ENCODE peak calls at places on chromosomes 16 and 17, in six cellular contexts. One of them, this sample, is unnamed.

GRCh38 chr17:75535119-75535537 is 9.6 kb downstream of the LLGL2 start:
- DNase-seq in left lung: no peak
- DNase-seq in AG09319: no peak
- DNase-seq in HuH-7: no peak
- DNase-seq in adipocyte: no peak
- DNase-seq in AML-193: no peak
- DNase-seq in this sample: no peak

GRCh38 chr16:26263406-26263805 is 571.6 kb downstream of the HS3ST4 start:
- DNase-seq in HuH-7: no peak
- DNase-seq in AML-193: no peak
- DNase-seq in AG09319: no peak
- DNase-seq in left lung: no peak
- DNase-seq in adipocyte: no peak
- DNase-seq in this sample: no peak

GRCh38 chr17:31371511-31372097 is 19.9 kb upstream of the RAB11FIP4 start:
- DNase-seq in adipocyte: peak
- DNase-seq in left lung: no peak
- DNase-seq in AML-193: no peak
- DNase-seq in HuH-7: no peak
- DNase-seq in AG09319: no peak
- DNase-seq in this sample: peak

GRCh38 chr17:77926967-77927366 is 31.5 kb upstream of the TNRC6C start:
- DNase-seq in AML-193: no peak
- DNase-seq in HuH-7: no peak
- DNase-seq in adipocyte: no peak
- DNase-seq in left lung: no peak
- DNase-seq in AG09319: no peak
- DNase-seq in this sample: no peak

GRCh38 chr16:10298416-10298815 is 87.4 kb upstream of the ATF7IP2 start:
- DNase-seq in left lung: no peak
- DNase-seq in HuH-7: no peak
- DNase-seq in AG09319: no peak
- DNase-seq in AML-193: no peak
- DNase-seq in adipocyte: no peak
- DNase-seq in this sample: no peak

GRCh38 chr16:30186782-30187555 is 3.6 kb downstream of the CORO1A start:
- DNase-seq in HuH-7: peak
- DNase-seq in left lung: peak
- DNase-seq in AG09319: no peak
- DNase-seq in adipocyte: peak
- DNase-seq in AML-193: peak
- DNase-seq in this sample: no peak

GRCh38 chr16:85984947-85985451 is 86.0 kb downstream of the IRF8 start:
- DNase-seq in AML-193: no peak
- DNase-seq in AG09319: no peak
- DNase-seq in HuH-7: peak
- DNase-seq in adipocyte: no peak
- DNase-seq in left lung: peak
- DNase-seq in this sample: no peak

GRCh38 chr17:57948555-57949420 is 6.4 kb downstream of the CUEDC1 start:
- DNase-seq in AML-193: peak
- DNase-seq in adipocyte: peak
- DNase-seq in left lung: no peak
- DNase-seq in HuH-7: no peak
- DNase-seq in AG09319: no peak
- DNase-seq in this sample: peak

GRCh38 chr17:32604966-32605365 is 118.2 kb downstream of the CDK5R1 start:
- DNase-seq in left lung: no peak
- DNase-seq in AG09319: no peak
- DNase-seq in HuH-7: no peak
- DNase-seq in adipocyte: no peak
- DNase-seq in AML-193: no peak
- DNase-seq in this sample: no peak

GRCh38 chr17:304461-304860 is 48.1 kb downstream of the RPH3AL start:
- DNase-seq in adipocyte: peak
- DNase-seq in left lung: no peak
- DNase-seq in AG09319: no peak
- DNase-seq in HuH-7: no peak
- DNase-seq in AML-193: no peak
- DNase-seq in this sample: no peak

GRCh38 chr17:5115673-5116651 is at the start of gene USP6:
- DNase-seq in AG09319: no peak
- DNase-seq in HuH-7: no peak
- DNase-seq in adipocyte: peak
- DNase-seq in left lung: no peak
- DNase-seq in AML-193: no peak
- DNase-seq in this sample: no peak

GRCh38 chr17:64506201-64506575 is at the start of gene DDX5:
- DNase-seq in left lung: peak
- DNase-seq in adipocyte: peak
- DNase-seq in HuH-7: no peak
- DNase-seq in AG09319: peak
- DNase-seq in AML-193: peak
- DNase-seq in this sample: peak

GRCh38 chr17:15171433-15172047 is 93.6 kb downstream of the PMP22 start:
- DNase-seq in adipocyte: peak
- DNase-seq in AG09319: peak
- DNase-seq in HuH-7: peak
- DNase-seq in AML-193: peak
- DNase-seq in left lung: peak
- DNase-seq in this sample: peak

GRCh38 chr16:75138233-75138632 is 10.1 kb upstream of the ZFP1 start:
- DNase-seq in HuH-7: no peak
- DNase-seq in AML-193: no peak
- DNase-seq in AG09319: no peak
- DNase-seq in adipocyte: no peak
- DNase-seq in left lung: no peak
- DNase-seq in this sample: no peak

GRCh38 chr17:8080799-8081219 is 6.7 kb downstream of the ALOX12B start:
- DNase-seq in adipocyte: no peak
- DNase-seq in left lung: no peak
- DNase-seq in AML-193: no peak
- DNase-seq in AG09319: no peak
- DNase-seq in HuH-7: no peak
- DNase-seq in this sample: no peak

GRCh38 chr16:66146689-66147330 is 219.7 kb upstream of the CDH5 start:
- DNase-seq in left lung: no peak
- DNase-seq in HuH-7: no peak
- DNase-seq in AG09319: no peak
- DNase-seq in AML-193: no peak
- DNase-seq in adipocyte: no peak
- DNase-seq in this sample: no peak

GRCh38 chr17:9072626-9073339 is 51.5 kb downstream of the NTN1 start:
- DNase-seq in AG09319: no peak
- DNase-seq in HuH-7: no peak
- DNase-seq in adipocyte: peak
- DNase-seq in AML-193: no peak
- DNase-seq in left lung: no peak
- DNase-seq in this sample: no peak

GRCh38 chr16:73000020-73000906 is 47.7 kb downstream of the ZFHX3 start:
- DNase-seq in left lung: peak
- DNase-seq in adipocyte: peak
- DNase-seq in HuH-7: no peak
- DNase-seq in AG09319: no peak
- DNase-seq in AML-193: no peak
- DNase-seq in this sample: peak

GRCh38 chr17:77606146-77606864 is 352.2 kb upstream of the TNRC6C start:
- DNase-seq in AML-193: no peak
- DNase-seq in left lung: no peak
- DNase-seq in adipocyte: no peak
- DNase-seq in HuH-7: no peak
- DNase-seq in AG09319: no peak
- DNase-seq in this sample: no peak

GRCh38 chr16:58628845-58629680 is 563 bp downstream of the CNOT1 start:
- DNase-seq in AML-193: peak
- DNase-seq in AG09319: no peak
- DNase-seq in adipocyte: peak
- DNase-seq in HuH-7: no peak
- DNase-seq in left lung: peak
- DNase-seq in this sample: no peak

This sample was measured in skeletal muscle cell.